ENCODE peak calls at places on chromosomes 2 and 18, in five cellular contexts. U is GM12865, S is GM20000, I is cardiac muscle cell, E is GM23338. Q is an unnamed sample.

GRCh38 chr2:68964282-68964681 is 10.2 kb upstream of the GKN1 start:
- DNase-seq in S (no peak), E (no peak), I (no peak), U (no peak), Q (no peak)

GRCh38 chr2:112683550-112684414 is 37.0 kb upstream of the NT5DC4 start:
- DNase-seq in S (no peak), E (peak; percentile 28), U (no peak), I (no peak), Q (no peak)

GRCh38 chr2:11985817-11986566 is 239.6 kb downstream of the LPIN1 start:
- DNase-seq in U (no peak), S (no peak), I (no peak), E (peak; percentile 18), Q (no peak)

GRCh38 chr2:217851191-217852020 is 151.4 kb downstream of the TNS1 start:
- DNase-seq in I (no peak), E (no peak), U (no peak), S (no peak), Q (no peak)

GRCh38 chr2:219864154-219864553 is 236.7 kb downstream of the SLC4A3 start:
- DNase-seq in E (no peak), U (no peak), S (no peak), I (no peak), Q (no peak)

GRCh38 chr2:69026026-69026425 is 13.0 kb downstream of the ANTXR1 start:
- DNase-seq in S (peak; percentile 52), E (peak; percentile 79), U (peak; percentile 58), I (no peak), Q (peak; percentile 45)

GRCh38 chr2:118124293-118124891 is 36.1 kb downstream of the INSIG2 start:
- DNase-seq in E (no peak), S (no peak), U (no peak), I (no peak), Q (no peak)

GRCh38 chr2:164948540-164948939 is 6.8 kb downstream of the SLC38A11 start:
- DNase-seq in S (no peak), E (no peak), I (no peak), U (no peak), Q (no peak)

GRCh38 chr2:241799522-241800197 is 9.3 kb upstream of the NEU4 start:
- DNase-seq in E (no peak), U (no peak), I (no peak), S (peak; percentile 13), Q (no peak)

GRCh38 chr2:71673402-71673795 is 220.0 kb downstream of the DYSF start:
- DNase-seq in S (no peak), U (no peak), I (no peak), E (no peak), Q (no peak)

GRCh38 chr18:12628706-12629702 is 28.9 kb downstream of the SPIRE1 start:
- DNase-seq in U (no peak), S (no peak), E (no peak), I (no peak), Q (no peak)

GRCh38 chr2:230955163-230955779 is 30.2 kb upstream of the GPR55 start:
- DNase-seq in U (peak; percentile 52), E (no peak), I (no peak), S (no peak), Q (no peak)

GRCh38 chr2:217108086-217108485 is 248.2 kb upstream of the TNP1 start:
- DNase-seq in S (no peak), I (no peak), U (no peak), E (no peak), Q (no peak)

GRCh38 chr2:24559714-24560113 is 68.7 kb downstream of the NCOA1 start:
- DNase-seq in U (no peak), E (no peak), I (no peak), S (no peak), Q (no peak)

GRCh38 chr2:133986076-133986837 is 267.6 kb upstream of the MGAT5 start:
- DNase-seq in S (no peak), I (peak; percentile 67), U (no peak), E (no peak), Q (no peak)

GRCh38 chr2:37527362-37527761 is 144.1 kb downstream of the CDC42EP3 start:
- DNase-seq in E (no peak), U (no peak), S (no peak), I (no peak), Q (no peak)

GRCh38 chr2:67650292-67651133 is 253.4 kb downstream of the ETAA1 start:
- DNase-seq in E (peak; percentile 90), S (peak; percentile 26), U (peak; percentile 21), I (peak; percentile 93), Q (peak; percentile 69)

GRCh38 chr18:12010187-12010802 is 29.0 kb downstream of the IMPA2 start:
- DNase-seq in E (peak; percentile 34), S (no peak), I (no peak), U (no peak), Q (peak; percentile 22)

GRCh38 chr2:195652916-195653315 is 4.1 kb upstream of the SLC39A10 start:
- DNase-seq in U (no peak), I (no peak), E (no peak), S (no peak), Q (no peak)

GRCh38 chr2:191892391-191892790 is 45.5 kb upstream of the CAVIN2 start:
- DNase-seq in U (no peak), S (no peak), E (no peak), I (no peak), Q (no peak)

GRCh38 chr2:28469304-28469703 is 26.6 kb upstream of the PLB1 start:
- DNase-seq in I (no peak), S (no peak), U (no peak), E (no peak), Q (no peak)

GRCh38 chr2:160207804-160208661 is 8.0 kb upstream of the ITGB6 start:
- DNase-seq in I (no peak), S (no peak), E (no peak), U (peak; percentile 53), Q (no peak)

GRCh38 chr2:175957845-175958244 is 44.2 kb downstream of the LNPK start:
- DNase-seq in I (no peak), S (no peak), E (peak; percentile 21), U (no peak), Q (peak; percentile 51)

GRCh38 chr2:96767135-96767871 is 6.6 kb downstream of the CNNM4 start:
- DNase-seq in U (no peak), I (no peak), E (no peak), S (no peak), Q (no peak)

GRCh38 chr18:2337552-2338141 is 233.7 kb downstream of the METTL4 start:
- DNase-seq in U (peak; percentile 67), S (peak; percentile 32), E (peak; percentile 74), I (no peak), Q (peak; percentile 66)

GRCh38 chr18:2009957-2010697 is 561.2 kb downstream of the METTL4 start:
- DNase-seq in U (no peak), S (no peak), E (no peak), I (no peak), Q (no peak)

GRCh38 chr2:190701586-190701985 is 52.7 kb downstream of the NAB1 start:
- DNase-seq in U (peak; percentile 49), S (no peak), I (no peak), E (no peak), Q (no peak)

GRCh38 chr2:167333245-167333644 is 445.0 kb downstream of the XIRP2 start:
- DNase-seq in U (no peak), E (peak; percentile 61), S (no peak), I (peak; percentile 9), Q (no peak)

GRCh38 chr2:43292851-43293743 is 66.7 kb upstream of the ZFP36L2 start:
- DNase-seq in I (no peak), U (no peak), E (no peak), S (no peak), Q (no peak)

GRCh38 chr2:43298496-43298895 is 72.1 kb upstream of the ZFP36L2 start:
- DNase-seq in S (no peak), I (no peak), U (no peak), E (no peak), Q (no peak)

GRCh38 chr2:43294973-43295603 is 68.7 kb upstream of the ZFP36L2 start:
- DNase-seq in S (peak; percentile 71), U (no peak), E (no peak), I (no peak), Q (no peak)

GRCh38 chr2:43292297-43292696 is 65.9 kb upstream of the ZFP36L2 start:
- DNase-seq in I (no peak), S (no peak), E (no peak), U (no peak), Q (no peak)

GRCh38 chr2:43293744-43294695 is 67.6 kb upstream of the ZFP36L2 start:
- DNase-seq in U (peak; percentile 92), E (no peak), S (peak; percentile 88), I (peak; percentile 7), Q (no peak)
- TF ChIP-seq CTCF in U (no peak), E (no peak), S (no peak), I (no peak), Q (no peak)

DNA sequence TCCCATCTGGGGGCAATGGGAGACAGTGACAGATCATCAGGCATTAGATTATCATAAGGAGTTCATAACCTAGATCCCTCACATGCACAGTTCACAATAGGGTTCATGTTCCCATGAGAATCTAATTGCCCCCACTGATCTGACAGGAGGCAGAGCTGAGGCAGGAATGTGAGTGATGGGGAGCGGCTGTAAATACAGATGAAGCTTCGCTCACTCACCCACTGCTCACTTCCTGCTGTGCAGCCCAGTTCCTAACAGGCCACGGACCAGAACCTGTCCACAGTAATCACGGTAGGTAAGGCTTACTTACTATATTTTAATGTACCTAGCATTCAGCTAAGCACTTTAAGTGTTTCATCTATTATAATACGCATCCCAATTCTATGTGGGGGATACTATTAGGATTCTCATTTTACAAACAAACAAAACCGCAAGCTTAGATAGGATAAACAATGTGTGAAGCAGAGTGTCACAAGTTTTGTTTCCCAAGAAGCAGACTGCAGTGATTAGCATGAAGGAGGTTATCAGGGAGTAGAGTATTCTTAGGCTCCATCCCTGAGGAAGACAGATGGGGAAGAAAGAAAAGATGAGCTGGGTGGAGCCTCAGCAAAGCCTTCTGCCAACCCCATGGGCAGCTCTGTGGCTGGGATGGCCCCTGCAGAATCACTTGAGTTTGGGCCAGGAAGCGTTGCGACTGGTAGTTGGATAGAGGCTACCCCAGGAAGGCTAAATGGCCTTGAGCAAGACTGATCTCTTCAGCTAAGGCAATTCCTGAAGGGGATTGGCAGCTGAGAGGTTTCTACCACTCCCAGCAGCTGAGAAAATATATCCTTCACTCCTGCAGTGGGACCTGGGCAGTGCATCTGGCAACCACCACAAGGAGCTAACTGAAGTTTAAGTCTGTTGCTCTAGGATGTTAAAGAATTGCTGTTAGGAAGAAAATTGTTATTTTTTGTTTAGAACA is 133.1 kb downstream of the MREG start:
- DNase-seq in S (no peak), U (no peak), I (no peak), E (no peak), Q (no peak)
- TF ChIP-seq CTCF in S (no peak), U (no peak), I (no peak), E (no peak), Q (no peak)

GRCh38 chr2:200127852-200128251 is 172.5 kb downstream of the MAIP1 start:
- DNase-seq in E (no peak), U (no peak), S (no peak), I (no peak), Q (no peak)
- TF ChIP-seq CTCF in E (no peak), U (no peak), S (no peak), I (no peak), Q (no peak)

GRCh38 chr2:124325667-124326425 is 300.8 kb downstream of the CNTNAP5 start:
- DNase-seq in U (no peak), I (peak; percentile 11), E (peak; percentile 29), S (no peak), Q (no peak)
- TF ChIP-seq CTCF in U (peak; percentile 5), I (peak; percentile 42), E (peak; percentile 62), S (no peak), Q (no peak)

Q was measured in WTC11.